ENCODE peak calls at places on chromosome 9, in eight cellular contexts. G is breast epithelium, J is AG04450, Y is small intestine, C is fibroblast of lung, R is stomach, T is MM.1S, Z is H9. O is an unnamed sample.

GRCh38 chr9:132762896-132763295 is 92.6 kb downstream of the GTF3C4 start:
- DNase-seq in G (no peak), J (no peak), Y (no peak), C (no peak), R (no peak), T (no peak), Z (no peak), O (no peak)

GRCh38 chr9:76703270-76703669 is 61.0 kb upstream of the PCA3 start:
- DNase-seq in G (no peak), J (no peak), Y (no peak), C (no peak), R (no peak), T (no peak), Z (no peak), O (no peak)

GRCh38 chr9:134653259-134654009 is 11.8 kb downstream of the COL5A1 start:
- DNase-seq in G (no peak), J (no peak), Y (no peak), C (no peak), R (no peak), T (no peak), Z (no peak), O (no peak)

GRCh38 chr9:103721056-103721455 is 373.1 kb upstream of the SMC2 start:
- DNase-seq in G (no peak), J (no peak), Y (no peak), C (no peak), R (no peak), T (no peak), Z (no peak), O (no peak)

GRCh38 chr9:100785946-100786345 is 208.1 kb downstream of the CAVIN4 start:
- DNase-seq in G (no peak), J (no peak), Y (no peak), C (no peak), R (no peak), T (no peak), Z (no peak), O (no peak)

GRCh38 chr9:70081120-70081495 is 37.5 kb downstream of the MAMDC2 start:
- DNase-seq in G (no peak), J (no peak), Y (no peak), C (peak), R (no peak), T (no peak), Z (no peak), O (no peak)

GRCh38 chr9:133059623-133060022 is 2.2 kb upstream of the CEL start:
- DNase-seq in G (no peak), J (no peak), Y (no peak), C (no peak), R (no peak), T (no peak), Z (no peak), O (no peak)

GRCh38 chr9:90998573-90998972 is 197.0 kb downstream of the SYK start:
- DNase-seq in G (no peak), J (no peak), Y (no peak), C (no peak), R (no peak), T (no peak), Z (no peak), O (no peak)

GRCh38 chr9:112112941-112113399 is 62.1 kb downstream of the SUSD1 start:
- DNase-seq in G (no peak), J (no peak), Y (peak), C (peak), R (peak), T (no peak), Z (peak), O (no peak)

GRCh38 chr9:34343090-34343489 is 13.7 kb downstream of the NUDT2 start:
- DNase-seq in G (peak), J (no peak), Y (no peak), C (peak), R (peak), T (no peak), Z (no peak), O (peak)

GRCh38 chr9:130599625-130600024 is 20.2 kb downstream of the FUBP3 start:
- DNase-seq in G (no peak), J (no peak), Y (no peak), C (no peak), R (no peak), T (no peak), Z (peak), O (no peak)

GRCh38 chr9:110006657-110007056 is 201.3 kb downstream of the C9orf152 start:
- DNase-seq in G (no peak), J (no peak), Y (no peak), C (no peak), R (no peak), T (no peak), Z (peak), O (no peak)

GRCh38 chr9:124830593-124830992 is 22.7 kb upstream of the WDR38 start:
- DNase-seq in G (no peak), J (no peak), Y (no peak), C (no peak), R (no peak), T (no peak), Z (no peak), O (no peak)

GRCh38 chr9:76215066-76215465 is 179.2 kb downstream of the RFK start:
- DNase-seq in G (peak), J (peak), Y (no peak), C (peak), R (no peak), T (no peak), Z (no peak), O (no peak)

GRCh38 chr9:135109650-135110049 is 22.2 kb downstream of the OLFM1 start:
- DNase-seq in G (no peak), J (no peak), Y (no peak), C (no peak), R (no peak), T (no peak), Z (no peak), O (no peak)

GRCh38 chr9:98191615-98192502 is 578 bp downstream of the CORO2A start:
- DNase-seq in G (peak), J (no peak), Y (peak), C (no peak), R (peak), T (no peak), Z (peak), O (no peak)

GRCh38 chr9:132424857-132425702 is 15.1 kb downstream of the CFAP77 start:
- DNase-seq in G (no peak), J (no peak), Y (no peak), C (no peak), R (no peak), T (no peak), Z (no peak), O (no peak)

GRCh38 chr9:125272697-125273096 is 11.1 kb downstream of the GAPVD1 start:
- DNase-seq in G (no peak), J (peak), Y (peak), C (peak), R (no peak), T (no peak), Z (no peak), O (no peak)

GRCh38 chr9:130561056-130561455 is 18.3 kb upstream of the FUBP3 start:
- DNase-seq in G (peak), J (no peak), Y (no peak), C (no peak), R (no peak), T (no peak), Z (no peak), O (no peak)

GRCh38 chr9:101458955-101459631 is 23.5 kb upstream of the ALDOB start:
- DNase-seq in G (no peak), J (peak), Y (peak), C (peak), R (no peak), T (peak), Z (peak), O (no peak)

GRCh38 chr9:18390393-18390792 is 83.6 kb upstream of the ADAMTSL1 start:
- DNase-seq in G (no peak), J (peak), Y (no peak), C (no peak), R (no peak), T (no peak), Z (no peak), O (no peak)

DNA sequence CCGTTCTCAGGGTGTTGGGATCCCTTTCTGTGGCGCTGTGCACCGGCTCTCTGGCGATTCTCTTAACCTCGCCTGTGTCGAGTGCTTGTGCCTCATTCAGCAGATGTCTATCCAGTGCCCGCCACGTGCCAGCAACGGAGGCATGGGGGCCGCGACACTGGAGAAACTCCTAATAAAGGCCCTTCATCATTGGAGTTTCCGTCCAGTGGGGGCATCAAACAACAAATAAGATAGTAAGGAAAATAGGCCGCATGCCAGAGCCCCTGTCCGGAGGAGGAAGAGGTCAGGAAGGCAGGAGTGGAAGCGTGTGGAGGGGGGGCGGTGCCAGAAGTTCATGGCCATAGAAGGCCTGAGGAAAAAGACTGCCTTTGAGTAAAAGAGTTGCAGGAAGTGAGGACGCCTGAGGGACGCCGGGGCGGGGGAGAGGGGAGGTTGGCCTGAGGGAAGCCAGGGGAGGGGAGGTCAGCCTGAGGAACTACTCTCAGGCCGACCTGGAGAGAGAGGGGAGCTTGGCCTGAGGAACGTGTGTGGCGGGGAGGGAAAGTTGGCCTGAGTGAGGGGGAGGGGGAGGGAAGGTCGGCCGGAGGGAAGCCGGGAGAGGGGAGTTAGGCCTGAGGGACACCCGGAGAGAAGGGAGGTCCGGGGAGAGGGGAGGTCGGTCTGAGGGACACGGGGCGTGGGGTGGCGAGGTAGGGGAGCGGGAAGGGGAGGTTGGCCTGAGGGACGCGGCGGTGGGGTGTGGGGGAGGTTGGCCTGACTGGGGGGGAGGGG is 82.2 kb downstream of the CACNA1B start:
- DNase-seq in G (no peak), J (no peak), Y (no peak), C (no peak), R (peak), T (no peak), Z (peak), O (no peak)
- H3K27ac ChIP-seq in G (no peak), J (no peak), Y (no peak), C (no peak), R (no peak), T (no peak), Z (no peak), O (no peak)

GRCh38 chr9:136116360-136117098 is 2.1 kb downstream of the TMEM250 start:
- DNase-seq in G (no peak), J (no peak), Y (no peak), C (no peak), R (no peak), T (no peak), Z (no peak), O (no peak)
- H3K27ac ChIP-seq in G (no peak), J (no peak), Y (peak), C (no peak), R (peak), T (no peak), Z (no peak), O (peak)

GRCh38 chr9:95455714-95456113 is 61.1 kb downstream of the PTCH1 start:
- DNase-seq in G (no peak), J (no peak), Y (no peak), C (no peak), R (no peak), T (no peak), Z (no peak), O (no peak)
- H3K27ac ChIP-seq in G (no peak), J (no peak), Y (no peak), C (no peak), R (no peak), T (no peak), Z (no peak), O (no peak)

GRCh38 chr9:2262371-2262770 is 247.2 kb downstream of the SMARCA2 start:
- DNase-seq in G (no peak), J (no peak), Y (no peak), C (no peak), R (no peak), T (no peak), Z (no peak), O (no peak)

GRCh38 chr9:2263665-2264064 is 248.5 kb downstream of the SMARCA2 start:
- DNase-seq in G (no peak), J (no peak), Y (no peak), C (no peak), R (no peak), T (no peak), Z (no peak), O (no peak)

GRCh38 chr9:2260401-2261306 is 245.5 kb downstream of the SMARCA2 start:
- DNase-seq in G (no peak), J (no peak), Y (no peak), C (peak), R (peak), T (no peak), Z (no peak), O (no peak)

GRCh38 chr9:2262809-2263510 is 247.8 kb downstream of the SMARCA2 start:
- DNase-seq in G (no peak), J (no peak), Y (no peak), C (no peak), R (no peak), T (no peak), Z (no peak), O (no peak)

DNA sequence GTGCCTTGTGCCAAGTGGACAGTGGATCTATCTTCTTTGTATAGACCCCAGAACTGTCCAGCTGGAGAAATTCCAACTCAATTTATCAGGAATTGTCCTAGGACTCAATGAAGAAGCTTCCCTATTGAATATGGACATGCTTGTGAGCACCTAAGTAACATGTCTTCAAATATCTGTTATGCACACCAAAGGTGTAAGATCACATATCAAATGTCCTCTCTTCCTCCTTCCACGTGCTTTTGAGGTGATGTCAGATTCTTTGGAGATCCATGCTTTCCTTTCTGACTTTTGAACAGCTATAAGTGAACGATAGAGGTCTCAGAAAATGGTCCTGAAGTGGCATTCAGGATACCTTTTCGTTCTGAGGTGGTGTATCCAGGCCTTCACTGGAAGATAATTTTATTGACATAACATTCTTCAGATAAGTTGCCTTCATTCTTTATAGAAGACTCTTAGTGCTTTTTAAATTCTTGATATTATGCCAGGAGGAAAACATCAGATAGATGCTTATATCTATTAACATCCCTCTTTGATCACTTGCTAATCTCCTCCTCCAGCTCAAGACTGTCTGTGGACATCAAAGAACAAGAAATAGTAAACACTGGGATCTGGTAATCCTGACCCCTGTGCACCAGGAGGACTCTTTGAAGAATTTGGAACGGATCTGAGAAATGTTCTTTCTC is 246.4 kb downstream of the SMARCA2 start:
- DNase-seq in G (no peak), J (no peak), Y (no peak), C (no peak), R (no peak), T (no peak), Z (no peak), O (no peak)
- H3K27ac ChIP-seq in G (no peak), J (no peak), Y (no peak), C (no peak), R (no peak), T (no peak), Z (no peak), O (no peak)

GRCh38 chr9:115923903-115924668 is 229.5 kb upstream of the PAPPA start:
- DNase-seq in G (no peak), J (peak), Y (peak), C (peak), R (no peak), T (no peak), Z (no peak), O (no peak)

GRCh38 chr9:115922441-115922840 is 231.2 kb upstream of the PAPPA start:
- DNase-seq in G (no peak), J (no peak), Y (no peak), C (no peak), R (no peak), T (no peak), Z (no peak), O (no peak)

GRCh38 chr9:115923410-115923809 is 230.2 kb upstream of the PAPPA start:
- DNase-seq in G (no peak), J (no peak), Y (no peak), C (no peak), R (no peak), T (no peak), Z (no peak), O (no peak)

GRCh38 chr9:115924669-115924987 is 229.0 kb upstream of the PAPPA start:
- DNase-seq in G (no peak), J (no peak), Y (no peak), C (no peak), R (no peak), T (no peak), Z (no peak), O (no peak)

DNA sequence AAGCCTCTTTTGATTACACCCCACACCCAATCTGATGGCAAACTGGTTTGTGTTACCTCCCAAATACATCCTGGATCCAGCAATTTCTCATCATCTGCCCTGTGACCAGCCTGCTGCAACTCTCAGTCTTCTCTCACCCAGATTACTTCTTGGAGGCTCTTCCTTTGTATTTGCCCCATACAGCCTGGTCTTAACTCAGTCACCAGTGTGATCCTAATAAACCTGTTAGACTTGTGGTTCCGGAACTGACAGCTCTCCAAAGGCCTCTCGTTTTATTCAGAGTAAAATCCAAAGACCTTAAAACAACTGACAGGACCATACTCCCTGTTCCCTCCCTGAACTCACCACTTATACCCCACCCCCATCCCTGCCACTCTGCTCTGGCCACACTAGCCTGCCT is 228.2 kb upstream of the PAPPA start:
- DNase-seq in G (no peak), J (no peak), Y (no peak), C (no peak), R (no peak), T (no peak), Z (no peak), O (no peak)
- H3K27ac ChIP-seq in G (no peak), J (no peak), Y (no peak), C (no peak), R (no peak), T (no peak), Z (no peak), O (no peak)

DNA sequence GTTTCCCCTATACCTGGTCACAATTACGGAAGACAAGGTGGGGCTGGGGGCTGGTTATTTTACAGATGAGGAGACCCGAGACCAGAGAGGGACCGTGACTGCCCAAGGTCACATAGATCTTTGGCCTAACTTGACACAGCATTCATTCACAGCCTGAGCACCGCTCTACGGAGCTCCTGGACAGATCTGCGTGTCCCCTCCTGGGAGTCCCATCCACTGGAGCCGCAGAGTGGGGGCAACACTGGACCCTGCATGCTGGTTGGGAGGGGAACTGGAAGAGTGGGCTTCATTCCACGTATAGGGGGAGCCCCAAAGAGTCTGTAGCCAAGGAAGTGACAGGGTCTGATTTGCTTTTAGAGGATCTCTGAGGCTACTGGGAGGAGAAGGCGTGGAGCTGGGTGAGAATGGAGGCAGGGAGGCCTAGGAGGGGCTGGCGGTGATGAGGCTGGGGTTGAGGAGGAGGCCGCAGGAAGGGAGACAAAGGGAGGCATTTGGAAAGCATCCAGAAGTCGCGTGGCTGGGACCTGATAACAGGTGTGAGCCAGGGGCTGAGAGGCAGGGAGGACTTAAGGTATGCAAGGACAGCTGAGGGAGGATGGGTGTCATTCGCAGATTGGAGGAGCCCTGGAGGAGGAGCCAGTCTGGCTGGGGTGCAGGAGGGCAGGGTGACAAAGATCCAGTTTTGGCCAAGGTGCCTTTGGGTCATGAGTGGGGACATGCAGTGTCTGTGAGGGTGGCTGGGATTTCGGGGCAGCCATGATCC is 64.3 kb upstream of the IER5L start:
- DNase-seq in G (no peak), J (no peak), Y (no peak), C (no peak), R (no peak), T (no peak), Z (no peak), O (no peak)
- H3K27ac ChIP-seq in G (peak), J (no peak), Y (no peak), C (no peak), R (peak), T (no peak), Z (no peak), O (peak)